ENCODE peak calls at places on chromosomes 1 and 21, in four cellular contexts. G is CD8-positive, alpha-beta T cell; F is tibial nerve; T is A673. J is an unnamed sample.

GRCh38 chr1:213871179-213871578 is 116.6 kb upstream of the PROX1 start:
- DNase-seq in G (no peak), F (no peak), T (no peak), J (no peak)

GRCh38 chr1:43651188-43651587 is 1.2 kb downstream of the KDM4A start:
- DNase-seq in G (no peak), F (no peak), T (no peak), J (no peak)

GRCh38 chr1:35439626-35440025 is 117.6 kb downstream of the KIAA0319L start:
- DNase-seq in G (no peak), F (no peak), T (no peak), J (no peak)

GRCh38 chr1:82795503-82796149 is 994.9 kb downstream of the ADGRL2 start:
- DNase-seq in G (no peak), F (no peak), T (peak; percentile 6), J (no peak)

GRCh38 chr1:77553568-77554291 is 128.7 kb downstream of the ZZZ3 start:
- DNase-seq in G (no peak), F (no peak), T (no peak), J (no peak)

GRCh38 chr1:55951291-55951690 is 628.1 kb downstream of the PLPP3 start:
- DNase-seq in G (no peak), F (no peak), T (no peak), J (no peak)

GRCh38 chr1:170114916-170115315 is 30.8 kb upstream of the NTMT2 start:
- DNase-seq in G (no peak), F (no peak), T (peak; percentile 54), J (no peak)

GRCh38 chr1:69836961-69837636 is 269.4 kb downstream of the LRRC7 start:
- DNase-seq in G (no peak), F (no peak), T (peak; percentile 52), J (no peak)

GRCh38 chr1:10319750-10320149 is 79.1 kb upstream of the PGD start:
- DNase-seq in G (no peak), F (no peak), T (no peak), J (no peak)

GRCh38 chr1:65075123-65075976 is 72.7 kb upstream of the AK4 start:
- DNase-seq in G (peak; percentile 70), F (no peak), T (peak; percentile 86), J (peak; percentile 64)

GRCh38 chr1:231601775-231602674 is 24.6 kb upstream of the DISC1 start:
- DNase-seq in G (no peak), F (no peak), T (no peak), J (no peak)

GRCh38 chr1:235434001-235434400 is 66.8 kb downstream of the TBCE start:
- DNase-seq in G (no peak), F (no peak), T (no peak), J (no peak)

GRCh38 chr1:43549921-43550597 is 19.4 kb downstream of the PTPRF start:
- DNase-seq in G (no peak), F (peak; percentile 31), T (no peak), J (no peak)

GRCh38 chr1:98405581-98406059 is 255.9 kb upstream of the SNX7 start:
- DNase-seq in G (no peak), F (no peak), T (peak; percentile 40), J (no peak)

GRCh38 chr1:29708381-29708780 is 472.1 kb downstream of the PTPRU start:
- DNase-seq in G (no peak), F (no peak), T (peak; percentile 58), J (no peak)

GRCh38 chr1:214259353-214259982 is 21.5 kb upstream of the SMYD2 start:
- DNase-seq in G (no peak), F (no peak), T (no peak), J (no peak)

GRCh38 chr1:75265792-75266191 is 131.6 kb downstream of the LHX8 start:
- DNase-seq in G (no peak), F (no peak), T (peak; percentile 61), J (no peak)

GRCh38 chr21:36120304-36120902 is 14.5 kb upstream of the CBR3 start:
- DNase-seq in G (no peak), F (no peak), T (no peak), J (no peak)

GRCh38 chr1:63281753-63282152 is 40.6 kb upstream of the FOXD3 start:
- DNase-seq in G (no peak), F (no peak), T (no peak), J (no peak)

GRCh38 chr1:945910-946565 is 13.0 kb downstream of the NOC2L start:
- DNase-seq in G (no peak), F (no peak), T (no peak), J (no peak)

GRCh38 chr1:243421784-243422183 is 165.9 kb downstream of the SDCCAG8 start:
- DNase-seq in G (peak; percentile 25), F (no peak), T (peak; percentile 41), J (no peak)

GRCh38 chr1:47824721-47825120 is 172.5 kb downstream of the TRABD2B start:
- DNase-seq in G (no peak), F (no peak), T (no peak), J (no peak)

GRCh38 chr1:24382165-24382577 is 31.4 kb downstream of the STPG1 start:
- DNase-seq in G (no peak), F (no peak), T (no peak), J (no peak)

GRCh38 chr21:36661511-36662309 is 37.2 kb upstream of the SIM2 start:
- DNase-seq in G (no peak), F (no peak), T (peak; percentile 55), J (peak; percentile 72)

GRCh38 chr1:230122361-230123279 is 55.6 kb downstream of the GALNT2 start:
- DNase-seq in G (no peak), F (no peak), T (no peak), J (no peak)

GRCh38 chr1:25890249-25891034 is 14.9 kb upstream of the PAQR7 start:
- DNase-seq in G (no peak), F (no peak), T (no peak), J (no peak)

GRCh38 chr1:183444243-183444642 is 26.1 kb upstream of the NMNAT2 start:
- DNase-seq in G (no peak), F (no peak), T (no peak), J (no peak)

GRCh38 chr1:15765495-15766194 is 7.0 kb downstream of the FBLIM1 start:
- DNase-seq in G (no peak), F (no peak), T (no peak), J (no peak)

GRCh38 chr1:16181887-16182719 is 26.2 kb upstream of the EPHA2 start:
- DNase-seq in G (no peak), F (peak; percentile 84), T (no peak), J (peak; percentile 89)

GRCh38 chr1:187714501-187714900 is 885.8 kb downstream of the PLA2G4A start:
- DNase-seq in G (no peak), F (no peak), T (no peak), J (no peak)

GRCh38 chr21:26982767-26983166 is 15.9 kb upstream of the ADAMTS5 start:
- DNase-seq in G (no peak), F (no peak), T (peak; percentile 15), J (peak; percentile 35)

GRCh38 chr1:109640285-109640865 is 15.5 kb upstream of the GSTM4 start:
- DNase-seq in G (peak; percentile 94), F (peak; percentile 89), T (peak; percentile 81), J (peak; percentile 97)

GRCh38 chr1:203799157-203799556 is 3.7 kb downstream of the ZBED6 start:
- DNase-seq in G (no peak), F (no peak), T (no peak), J (peak; percentile 56)

GRCh38 chr1:162276493-162276892 is 100.2 kb downstream of the SPATA46 start:
- DNase-seq in G (no peak), F (no peak), T (peak; percentile 81), J (no peak)

GRCh38 chr1:153939476-153939875 is 7.0 kb downstream of the DENND4B start:
- DNase-seq in G (no peak), F (no peak), T (no peak), J (no peak)

GRCh38 chr21:29302340-29302991 is 3.7 kb downstream of the BACH1 start:
- DNase-seq in G (no peak), F (no peak), T (no peak), J (no peak)

GRCh38 chr21:29301703-29302102 is 3.0 kb downstream of the BACH1 start:
- DNase-seq in G (no peak), F (no peak), T (no peak), J (no peak)

GRCh38 chr21:29304577-29304976 is 5.9 kb downstream of the BACH1 start:
- DNase-seq in G (no peak), F (no peak), T (no peak), J (no peak)

GRCh38 chr21:29305068-29305467 is 6.3 kb downstream of the BACH1 start:
- DNase-seq in G (no peak), F (no peak), T (no peak), J (peak; percentile 37)

GRCh38 chr21:29303301-29303700 is 4.6 kb downstream of the BACH1 start:
- DNase-seq in G (no peak), F (no peak), T (no peak), J (no peak)
- H3K27ac ChIP-seq in G (no peak overlapping the region), F (no peak overlapping the region), T (peak overlapping the region; percentile 49), J (no peak overlapping the region)

GRCh38 chr1:152397474-152397873 is 16.6 kb downstream of the CRNN start:
- DNase-seq in G (no peak), F (no peak), T (peak; percentile 27), J (no peak)
- TF ChIP-seq CTCF in G (no peak), F (no peak), T (peak; percentile 24), J (no peak)

GRCh38 chr1:156903328-156904091 is 10.0 kb downstream of the PEAR1 start:
- DNase-seq in G (no peak), F (no peak), T (no peak), J (no peak)

GRCh38 chr1:156900019-156900718 is 6.7 kb downstream of the PEAR1 start:
- DNase-seq in G (no peak), F (no peak), T (no peak), J (no peak)

GRCh38 chr1:156900896-156901589 is 7.5 kb downstream of the PEAR1 start:
- DNase-seq in G (no peak), F (no peak), T (no peak), J (no peak)

GRCh38 chr1:156901966-156902922 is 8.7 kb downstream of the PEAR1 start:
- DNase-seq in G (no peak), F (no peak), T (no peak), J (no peak)

DNA sequence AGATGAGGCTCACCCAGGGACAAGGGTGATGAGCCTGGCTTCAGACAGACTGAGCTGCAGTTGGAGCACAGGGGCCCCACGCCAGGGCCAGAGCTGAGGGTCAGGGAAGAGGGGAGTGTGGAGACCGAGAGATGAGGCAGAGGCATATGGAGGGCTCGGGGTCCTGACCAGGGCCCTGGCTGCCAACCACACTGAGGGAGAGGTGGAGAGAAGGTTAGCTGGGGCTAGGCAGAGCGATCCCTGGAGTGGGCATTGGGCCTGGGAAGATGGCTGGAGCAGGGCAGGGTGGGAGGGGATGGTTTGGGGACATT is 8.0 kb downstream of the PEAR1 start:
- DNase-seq in G (no peak), F (no peak), T (no peak), J (no peak)
- H3K27ac ChIP-seq in G (no peak overlapping the region), F (no peak overlapping the region), T (no peak overlapping the region), J (no peak overlapping the region)

GRCh38 chr1:202561726-202562442 is 148.4 kb downstream of the SYT2 start:
- DNase-seq in G (no peak), F (no peak), T (no peak), J (no peak)
- TF ChIP-seq CTCF in G (no peak), F (no peak), T (no peak), J (peak; percentile 12)